ENCODE peak calls at places on chromosomes 7 and 10, in nine cellular contexts. A is lung, R is vagina, J is astrocyte of the spinal cord, Y is ovary, M is tibial nerve, B is progenitor cell of endocrine pancreas, W is adrenal gland, V is foreskin fibroblast. N is an unnamed sample.

GRCh38 chr7:16129431-16130126 is 291.8 kb downstream of the CRPPA start:
- DNase-seq in B (no peak), R (no peak), M (no peak), A (no peak), J (peak; percentile 85), V (peak; percentile 87), Y (no peak), W (no peak), N (peak; percentile 85)

GRCh38 chr10:26408858-26409494 is 29.2 kb upstream of the APBB1IP start:
- DNase-seq in Y (no peak), J (no peak), B (no peak), R (no peak), V (no peak), M (no peak), W (no peak), A (no peak), N (no peak)

GRCh38 chr7:2107386-2108085 is 125.2 kb downstream of the MAD1L1 start:
- DNase-seq in M (no peak), Y (no peak), W (no peak), A (no peak), J (peak; percentile 40), R (no peak), B (no peak), V (no peak), N (no peak)

GRCh38 chr10:124353896-124354295 is 64.8 kb downstream of the OAT start:
- DNase-seq in W (no peak), V (no peak), Y (no peak), A (no peak), J (no peak), R (no peak), B (no peak), M (no peak), N (no peak)

GRCh38 chr7:66205736-66206080 is 574 bp downstream of the TPST1 start:
- DNase-seq in J (no peak), R (peak; percentile 85), V (peak; percentile 30), W (no peak), M (no peak), Y (peak; percentile 35), B (no peak), A (no peak), N (no peak)

GRCh38 chr7:99562832-99563231 is 4.4 kb downstream of the ZNF655 start:
- DNase-seq in B (no peak), Y (no peak), A (peak; percentile 39), J (peak; percentile 98), M (no peak), V (peak; percentile 97), W (peak; percentile 38), R (no peak), N (peak; percentile 98)

GRCh38 chr7:24858108-24858977 is 101.1 kb upstream of the GSDME start:
- DNase-seq in R (no peak), Y (no peak), V (no peak), M (no peak), J (no peak), W (no peak), A (no peak), B (no peak), N (no peak)

GRCh38 chr7:146366938-146367337 is 250.3 kb downstream of the CNTNAP2 start:
- DNase-seq in J (peak; percentile 47), M (no peak), A (no peak), B (no peak), V (peak; percentile 0), W (no peak), Y (no peak), R (no peak), N (no peak)

GRCh38 chr7:138097064-138097741 is 20.9 kb downstream of the AKR1D1 start:
- DNase-seq in B (no peak), W (peak; percentile 42), M (no peak), V (no peak), J (peak; percentile 21), A (no peak), R (no peak), Y (no peak), N (no peak)

GRCh38 chr7:101880536-101881443 is 63.4 kb downstream of the CUX1 start:
- DNase-seq in J (peak; percentile 68), B (no peak), Y (no peak), V (peak; percentile 35), R (no peak), A (no peak), W (no peak), M (no peak), N (peak; percentile 41)

GRCh38 chr7:4174884-4175283 is 507.2 kb upstream of the FOXK1 start:
- DNase-seq in V (no peak), W (no peak), A (no peak), M (no peak), R (no peak), B (no peak), J (no peak), Y (no peak), N (no peak)

GRCh38 chr7:19119901-19120486 is 2.6 kb upstream of the TWIST1 start:
- DNase-seq in R (no peak), W (no peak), V (peak; percentile 56), A (no peak), Y (no peak), B (no peak), M (no peak), J (no peak), N (no peak)

GRCh38 chr7:71752171-71752935 is 620.4 kb downstream of the GALNT17 start:
- DNase-seq in R (no peak), A (peak; percentile 36), M (no peak), B (peak; percentile 83), V (peak; percentile 3), Y (no peak), W (peak; percentile 42), J (no peak), N (no peak)

GRCh38 chr10:28922861-28923260 is 245.5 kb downstream of the BAMBI start:
- DNase-seq in R (no peak), J (no peak), Y (no peak), V (no peak), M (no peak), W (no peak), A (no peak), B (no peak), N (no peak)

GRCh38 chr7:79702116-79702515 is 248.6 kb upstream of the MAGI2 start:
- DNase-seq in Y (no peak), R (no peak), J (no peak), A (no peak), M (no peak), V (peak; percentile 49), B (no peak), W (no peak), N (peak; percentile 65)

GRCh38 chr10:14562615-14563214 is 212.0 kb downstream of the FAM107B start:
- DNase-seq in M (no peak), A (no peak), V (peak; percentile 48), B (no peak), W (no peak), J (no peak), R (no peak), Y (no peak), N (no peak)

GRCh38 chr10:14562197-14562596 is 212.5 kb downstream of the FAM107B start:
- DNase-seq in M (no peak), W (no peak), V (no peak), R (no peak), A (no peak), J (no peak), Y (no peak), B (no peak), N (no peak)

GRCh38 chr10:14560794-14561765 is 213.6 kb downstream of the FAM107B start:
- DNase-seq in A (no peak), R (no peak), Y (no peak), B (no peak), V (no peak), M (no peak), W (no peak), J (no peak), N (no peak)

GRCh38 chr10:14558025-14558424 is 216.7 kb downstream of the FAM107B start:
- DNase-seq in Y (no peak), M (no peak), A (no peak), J (no peak), W (no peak), R (no peak), V (no peak), B (no peak), N (no peak)

DNA sequence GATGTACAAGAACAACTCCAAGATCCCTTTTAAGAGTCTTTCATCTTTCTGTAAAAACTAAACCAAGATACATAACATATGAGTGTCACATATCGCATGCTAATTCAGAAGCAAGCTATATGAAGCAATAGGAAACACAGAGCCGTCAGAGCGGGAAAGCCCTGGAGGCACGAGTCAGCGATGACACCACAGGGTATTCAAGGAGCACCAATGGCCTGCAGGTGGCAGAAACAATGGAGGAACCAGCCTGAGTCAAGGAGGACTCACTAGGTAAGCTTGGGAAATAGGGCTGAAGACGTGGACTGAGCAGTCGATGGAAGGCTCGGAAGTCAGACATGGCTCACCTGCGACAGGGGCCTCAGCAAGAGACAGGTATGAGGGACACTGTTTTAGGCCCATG is 214.4 kb downstream of the FAM107B start:
- DNase-seq in R (no peak), W (no peak), B (no peak), M (no peak), J (peak; percentile 56), A (no peak), V (peak; percentile 80), Y (no peak), N (peak; percentile 62)
- TF ChIP-seq CTCF in R (no peak), W (no peak), B (peak; percentile 33), M (no peak), J (no peak), A (no peak), V (no peak), Y (no peak), N (peak; percentile 47)

DNA sequence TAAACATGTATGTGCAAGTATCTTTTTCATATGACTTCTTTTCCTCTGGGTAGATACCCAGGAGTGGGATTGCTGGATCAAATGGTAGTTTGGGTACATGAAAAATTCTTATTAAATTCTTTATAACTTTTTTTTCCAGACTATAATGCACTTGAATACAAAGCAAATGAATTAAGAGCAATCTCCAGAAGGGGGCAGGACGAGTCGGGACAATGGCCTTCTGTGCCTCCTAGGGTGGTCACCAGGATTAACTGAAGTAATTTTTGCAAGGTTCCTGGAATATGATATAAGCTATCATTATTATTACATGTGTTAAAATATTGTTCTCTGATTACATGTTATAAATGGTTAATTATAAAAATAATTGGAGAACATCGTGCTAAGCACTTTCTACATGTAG is 127.2 kb downstream of the PPP1R17 start:
- DNase-seq in A (no peak), V (no peak), J (peak; percentile 23), B (no peak), W (no peak), M (no peak), R (no peak), Y (no peak), N (no peak)
- TF ChIP-seq CTCF in A (no peak), V (peak; percentile 4), J (peak; percentile 28), B (peak; percentile 50), W (no peak), M (no peak), R (no peak), Y (no peak), N (peak; percentile 34)

GRCh38 chr10:87650838-87651237 is 8.8 kb upstream of the PAPSS2 start:
- DNase-seq in Y (no peak), W (no peak), A (no peak), J (no peak), R (no peak), B (no peak), V (no peak), M (no peak), N (no peak)
- TF ChIP-seq CTCF in Y (no peak), W (no peak), A (no peak), J (no peak), R (no peak), B (no peak), V (no peak), M (no peak), N (no peak)

DNA sequence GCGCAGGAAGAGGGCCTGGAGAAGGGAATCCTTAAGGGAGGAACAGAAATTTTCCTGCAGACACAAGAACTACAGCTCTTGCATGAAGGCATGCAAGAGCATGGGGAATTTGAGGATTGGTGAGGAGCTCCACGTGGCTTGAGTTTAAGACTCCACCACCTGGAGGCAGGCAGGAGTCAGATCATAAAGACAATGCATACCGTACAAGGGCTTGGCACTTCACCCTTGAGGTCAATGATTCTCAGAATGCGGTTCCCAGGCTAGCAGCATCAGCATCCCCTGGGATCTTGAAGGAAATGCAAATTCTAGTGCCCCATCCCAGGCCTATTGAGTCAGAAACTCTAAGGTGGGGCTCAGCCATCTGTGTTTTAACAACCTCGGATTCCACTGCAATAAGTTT is 143.8 kb downstream of the C7orf25 start:
- DNase-seq in B (no peak), W (no peak), V (no peak), J (no peak), A (no peak), Y (no peak), R (no peak), M (no peak), N (no peak)
- TF ChIP-seq CTCF in B (no peak), W (no peak), V (no peak), J (no peak), A (no peak), Y (no peak), R (no peak), M (no peak), N (no peak)

N was measured in HFFc6.